ENCODE peak calls at places on chromosome 20, in five cellular contexts. L, D, U, E and M are unnamed samples.

GRCh38 chr20:31587545-31588389 is 17.3 kb upstream of the ID1 start:
- DNase-seq in L (no peak), D (no peak), U (peak; percentile 66), E (no peak), M (no peak)

GRCh38 chr20:58633161-58634035 is 17.7 kb upstream of the STX16 start:
- DNase-seq in L (no peak), D (no peak), U (no peak), E (no peak), M (no peak)

GRCh38 chr20:9392892-9393857 is 121.2 kb upstream of the LAMP5 start:
- DNase-seq in L (peak; percentile 57), D (peak; percentile 59), U (peak; percentile 66), E (no peak), M (no peak)

GRCh38 chr20:10924628-10925266 is 250.9 kb upstream of the JAG1 start:
- DNase-seq in L (no peak), D (no peak), U (no peak), E (peak; percentile 84), M (no peak)

GRCh38 chr20:41664584-41664983 is 46.4 kb upstream of the CHD6 start:
- DNase-seq in L (peak; percentile 66), D (no peak), U (no peak), E (no peak), M (no peak)

GRCh38 chr20:25033250-25033940 is 24.5 kb downstream of the ACSS1 start:
- DNase-seq in L (no peak), D (no peak), U (no peak), E (no peak), M (no peak)

GRCh38 chr20:6651016-6651415 is 116.5 kb upstream of the BMP2 start:
- DNase-seq in L (no peak), D (no peak), U (peak; percentile 52), E (no peak), M (no peak)

GRCh38 chr20:58138395-58138794 is 90.1 kb downstream of the ANKRD60 start:
- DNase-seq in L (no peak), D (no peak), U (peak; percentile 7), E (no peak), M (no peak)

GRCh38 chr20:11117808-11118528 is 444.2 kb upstream of the JAG1 start:
- DNase-seq in L (no peak), D (no peak), U (no peak), E (no peak), M (no peak)

GRCh38 chr20:8787090-8787489 is 281.8 kb upstream of the PLCB4 start:
- DNase-seq in L (no peak), D (no peak), U (no peak), E (no peak), M (no peak)

GRCh38 chr20:40689100-40689942 is at the start of gene MAFB:
- DNase-seq in L (peak; percentile 66), D (peak; percentile 87), U (peak; percentile 86), E (peak; percentile 47), M (peak; percentile 48)

GRCh38 chr20:58467572-58468330 is 47.4 kb downstream of the APCDD1L start:
- DNase-seq in L (no peak), D (no peak), U (no peak), E (no peak), M (no peak)

GRCh38 chr20:33656783-33657703 is 5.1 kb upstream of the C20orf144 start:
- DNase-seq in L (no peak), D (no peak), U (no peak), E (no peak), M (no peak)

GRCh38 chr20:51536116-51537069 is 6.1 kb downstream of the NFATC2 start:
- DNase-seq in L (no peak), D (no peak), U (no peak), E (no peak), M (no peak)

GRCh38 chr20:54133434-54134427 is 40.1 kb downstream of the CYP24A1 start:
- DNase-seq in L (no peak), D (no peak), U (peak; percentile 50), E (no peak), M (no peak)

GRCh38 chr20:33744773-33745385 is 13.1 kb downstream of the ZNF341 start:
- DNase-seq in L (no peak), D (no peak), U (peak; percentile 62), E (no peak), M (no peak)

GRCh38 chr20:58457083-58457680 is 58.0 kb downstream of the APCDD1L start:
- DNase-seq in L (no peak), D (no peak), U (no peak), E (peak; percentile 54), M (no peak)

GRCh38 chr20:41276317-41276751 is 41.2 kb downstream of the ZHX3 start:
- DNase-seq in L (no peak), D (no peak), U (no peak), E (no peak), M (no peak)

GRCh38 chr20:24663496-24663895 is 194.1 kb downstream of the SYNDIG1 start:
- DNase-seq in L (no peak), D (no peak), U (no peak), E (no peak), M (no peak)

GRCh38 chr20:38658879-38659612 is 57.4 kb downstream of the ARHGAP40 start:
- DNase-seq in L (peak; percentile 33), D (peak; percentile 52), U (peak; percentile 50), E (no peak), M (no peak)

DNA sequence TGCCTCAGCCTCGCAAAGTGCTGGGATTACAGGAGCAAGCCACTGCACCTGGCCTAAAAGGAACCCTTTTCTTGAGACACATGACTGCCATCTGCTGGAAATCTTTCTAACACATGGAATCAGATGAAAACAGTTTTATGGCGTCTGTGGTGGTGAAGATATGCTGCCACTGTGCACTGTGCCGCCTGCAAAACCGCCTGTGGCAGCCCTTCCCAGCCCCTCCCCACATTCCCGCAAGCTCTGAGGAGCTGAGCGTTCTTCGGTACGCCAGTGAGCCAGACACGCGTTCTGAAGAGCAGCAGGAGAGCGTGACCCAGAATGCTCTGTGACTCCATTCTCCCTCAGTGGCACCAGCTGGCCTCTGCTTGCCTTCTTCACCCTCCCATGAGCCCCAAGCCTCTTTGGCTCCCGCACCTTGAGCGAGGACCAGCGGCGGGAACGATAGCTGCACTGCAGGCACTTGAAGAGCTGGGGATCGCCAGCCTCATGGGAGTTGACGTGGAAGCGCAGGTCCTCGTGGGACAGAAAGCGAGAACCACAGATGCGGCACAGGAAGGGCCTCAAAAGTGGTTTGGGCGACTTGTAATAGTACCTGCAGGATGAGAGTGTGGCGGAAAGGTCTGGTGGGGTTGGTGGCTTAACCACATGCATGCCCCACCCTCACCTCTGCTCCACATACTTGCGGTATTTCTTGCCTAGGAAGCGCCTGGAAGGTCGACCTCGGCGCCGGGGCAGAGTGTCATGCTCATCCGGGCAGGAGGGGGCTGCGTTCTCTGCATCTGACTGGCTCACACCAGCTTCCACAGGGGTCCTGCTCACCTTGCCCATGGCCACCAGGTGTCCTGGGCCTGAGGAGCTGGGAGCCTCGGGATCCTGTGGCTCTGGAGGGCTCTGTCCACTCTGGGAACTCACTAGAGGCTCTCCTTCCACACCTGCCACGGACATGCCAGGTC is 8.7 kb downstream of the ZNF335 start:
- DNase-seq in L (peak; percentile 74), D (no peak), U (no peak), E (no peak), M (no peak)
- TF ChIP-seq CTCF in L (peak; percentile 13), D (no peak), U (peak; percentile 10), E (peak; percentile 37), M (no peak)

GRCh38 chr20:19819149-19819548 is 61.1 kb downstream of the RIN2 start:
- DNase-seq in L (no peak), D (no peak), U (no peak), E (no peak), M (no peak)
- TF ChIP-seq CTCF in L (no peak), D (no peak), U (no peak), E (no peak), M (no peak)

GRCh38 chr20:62515280-62515679 is 39.5 kb upstream of the GATA5 start:
- DNase-seq in L (no peak), D (no peak), U (no peak), E (no peak), M (no peak)
- TF ChIP-seq CTCF in L (no peak), D (no peak), U (no peak), E (no peak), M (no peak)

GRCh38 chr20:56247954-56248782 is at the start of gene MC3R:
- DNase-seq in L (peak; percentile 65), D (no peak), U (peak; percentile 53), E (no peak), M (no peak)

GRCh38 chr20:56244259-56244658 is 4.3 kb upstream of the MC3R start:
- DNase-seq in L (no peak), D (no peak), U (no peak), E (no peak), M (no peak)

GRCh38 chr20:56245761-56246160 is 2.8 kb upstream of the MC3R start:
- DNase-seq in L (no peak), D (no peak), U (no peak), E (no peak), M (no peak)

DNA sequence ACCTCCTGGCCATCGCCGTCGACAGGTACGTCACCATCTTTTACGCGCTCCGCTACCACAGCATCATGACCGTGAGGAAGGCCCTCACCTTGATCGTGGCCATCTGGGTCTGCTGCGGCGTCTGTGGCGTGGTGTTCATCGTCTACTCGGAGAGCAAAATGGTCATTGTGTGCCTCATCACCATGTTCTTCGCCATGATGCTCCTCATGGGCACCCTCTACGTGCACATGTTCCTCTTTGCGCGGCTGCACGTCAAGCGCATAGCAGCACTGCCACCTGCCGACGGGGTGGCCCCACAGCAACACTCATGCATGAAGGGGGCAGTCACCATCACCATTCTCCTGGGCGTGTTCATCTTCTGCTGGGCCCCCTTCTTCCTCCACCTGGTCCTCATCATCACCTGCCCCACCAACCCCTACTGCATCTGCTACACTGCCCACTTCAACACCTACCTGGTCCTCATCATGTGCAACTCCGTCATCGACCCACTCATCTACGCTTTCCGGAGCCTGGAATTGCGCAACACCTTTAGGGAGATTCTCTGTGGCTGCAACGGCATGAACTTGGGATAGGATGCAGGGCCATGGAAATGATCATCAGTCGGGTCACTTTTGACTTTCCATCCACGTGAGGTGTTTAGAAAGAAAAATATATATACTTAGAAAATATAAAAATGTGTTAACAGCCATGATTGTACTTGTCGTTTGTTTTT is 868 bp downstream of the MC3R start:
- DNase-seq in L (peak; percentile 9), D (no peak), U (no peak), E (no peak), M (no peak)
- TF ChIP-seq CTCF in L (peak; percentile 20), D (no peak), U (no peak), E (no peak), M (no peak)

GRCh38 chr20:15639839-15640238 is 933.4 kb downstream of the KIF16B start:
- DNase-seq in L (no peak), D (no peak), U (no peak), E (no peak), M (no peak)

GRCh38 chr20:15642676-15643075 is 930.6 kb downstream of the KIF16B start:
- DNase-seq in L (no peak), D (no peak), U (no peak), E (no peak), M (no peak)

GRCh38 chr20:15638781-15639180 is 934.5 kb downstream of the KIF16B start:
- DNase-seq in L (no peak), D (no peak), U (no peak), E (no peak), M (no peak)

GRCh38 chr20:15642099-15642498 is 931.1 kb downstream of the KIF16B start:
- DNase-seq in L (no peak), D (no peak), U (no peak), E (no peak), M (no peak)

GRCh38 chr20:15643713-15644112 is 929.5 kb downstream of the KIF16B start:
- DNase-seq in L (peak; percentile 22), D (no peak), U (no peak), E (no peak), M (no peak)
- TF ChIP-seq CTCF in L (peak; percentile 21), D (peak; percentile 37), U (no peak), E (peak; percentile 38), M (no peak)

GRCh38 chr20:14193885-14194284 is 143.5 kb downstream of the FLRT3 start:
- DNase-seq in L (no peak), D (no peak), U (no peak), E (no peak), M (no peak)
- TF ChIP-seq CTCF in L (no peak), D (no peak), U (no peak), E (peak; percentile 17), M (no peak)